ENCODE peak calls at places on chromosomes 7 and 10, in six cellular contexts. Z, L, U, O, R and F are unnamed samples.

GRCh38 chr10:47299989-47300931 is at the start of gene GDF10:
- DNase-seq in Z (no peak), L (no peak), U (no peak), O (peak; percentile 22), R (peak; percentile 71), F (no peak)

GRCh38 chr10:14648936-14649335 is 125.8 kb downstream of the FAM107B start:
- DNase-seq in Z (no peak), L (no peak), U (no peak), O (no peak), R (no peak), F (no peak)

GRCh38 chr10:131901181-131901829 is 497 bp downstream of the PPP2R2D start:
- DNase-seq in Z (peak; percentile 49), L (peak; percentile 19), U (peak; percentile 34), O (peak; percentile 31), R (peak; percentile 57), F (no peak)

GRCh38 chr7:114085592-114086490 is 167.0 kb upstream of the PPP1R3A start:
- DNase-seq in Z (no peak), L (peak; percentile 93), U (peak; percentile 32), O (peak; percentile 57), R (peak; percentile 71), F (peak; percentile 54)

GRCh38 chr10:22365644-22366565 is 20.6 kb downstream of the SPAG6 start:
- DNase-seq in Z (no peak), L (peak; percentile 33), U (no peak), O (no peak), R (no peak), F (no peak)

GRCh38 chr7:1811850-1812692 is 142.0 kb downstream of the ELFN1 start:
- DNase-seq in Z (no peak), L (no peak), U (no peak), O (no peak), R (no peak), F (peak; percentile 62)

GRCh38 chr7:44326261-44327125 is 1.1 kb upstream of the CAMK2B start:
- DNase-seq in Z (no peak), L (no peak), U (no peak), O (no peak), R (no peak), F (no peak)

GRCh38 chr7:1696671-1697498 is 26.8 kb downstream of the ELFN1 start:
- DNase-seq in Z (no peak), L (no peak), U (no peak), O (no peak), R (no peak), F (peak; percentile 20)

GRCh38 chr7:142412551-142413193 is 154.8 kb upstream of the PRSS58 start:
- DNase-seq in Z (no peak), L (peak; percentile 56), U (peak; percentile 70), O (peak; percentile 25), R (peak; percentile 27), F (no peak)

GRCh38 chr10:6148251-6148691 is 54.5 kb upstream of the PFKFB3 start:
- DNase-seq in Z (no peak), L (no peak), U (no peak), O (no peak), R (no peak), F (no peak)

GRCh38 chr10:73998623-73999622 is 1.0 kb downstream of the VCL start:
- DNase-seq in Z (peak; percentile 73), L (peak; percentile 89), U (peak; percentile 92), O (peak; percentile 50), R (peak; percentile 63), F (peak; percentile 56)